ENCODE peak calls at places on chromosome 1, in eight cellular contexts. D, T, J, F, E, N, A and B are unnamed samples.

GRCh38 chr1:43348809-43349593 is 9.8 kb upstream of the CDC20 start:
- DNase-seq in D (peak; percentile 85), T (peak; percentile 37), J (peak; percentile 89), F (peak; percentile 85), E (peak; percentile 98), N (no peak), A (peak; percentile 99), B (no peak)

GRCh38 chr1:32014199-32014936 is 700 bp downstream of the KHDRBS1 start:
- DNase-seq in D (no peak), T (peak; percentile 65), J (peak; percentile 30), F (no peak), E (peak; percentile 69), N (no peak), A (peak; percentile 59), B (peak; percentile 36)

GRCh38 chr1:90526954-90527353 is 190.1 kb downstream of the BARHL2 start:
- DNase-seq in D (no peak), T (no peak), J (no peak), F (no peak), E (no peak), N (no peak), A (no peak), B (no peak)

GRCh38 chr1:164983023-164983650 is 373.4 kb downstream of the LMX1A start:
- DNase-seq in D (no peak), T (no peak), J (no peak), F (no peak), E (no peak), N (no peak), A (no peak), B (no peak)

GRCh38 chr1:191498318-191498717 is 659.9 kb upstream of the RGS18 start:
- DNase-seq in D (no peak), T (peak; percentile 22), J (no peak), F (no peak), E (no peak), N (no peak), A (no peak), B (peak; percentile 30)

GRCh38 chr1:117967472-117967871 is 37.9 kb downstream of the WDR3 start:
- DNase-seq in D (no peak), T (no peak), J (peak; percentile 2), F (no peak), E (peak; percentile 9), N (no peak), A (no peak), B (peak; percentile 65)

GRCh38 chr1:41333146-41333784 is 28.0 kb upstream of the FOXO6 start:
- DNase-seq in D (no peak), T (peak; percentile 64), J (peak; percentile 32), F (peak; percentile 16), E (no peak), N (no peak), A (peak; percentile 23), B (peak; percentile 68)

GRCh38 chr1:185138146-185138545 is 18.6 kb downstream of the TRMT1L start:
- DNase-seq in D (no peak), T (no peak), J (no peak), F (no peak), E (no peak), N (no peak), A (no peak), B (no peak)

GRCh38 chr1:67589519-67590233 is 95.3 kb upstream of the GADD45A start:
- DNase-seq in D (no peak), T (peak; percentile 88), J (no peak), F (no peak), E (no peak), N (no peak), A (no peak), B (no peak)

GRCh38 chr1:196418772-196419171 is 189.5 kb downstream of the KCNT2 start:
- DNase-seq in D (no peak), T (no peak), J (no peak), F (no peak), E (no peak), N (no peak), A (no peak), B (no peak)

GRCh38 chr1:230858918-230859819 is 9.2 kb downstream of the C1orf198 start:
- DNase-seq in D (no peak), T (no peak), J (no peak), F (no peak), E (no peak), N (no peak), A (no peak), B (peak; percentile 84)

GRCh38 chr1:171487038-171487437 is 1.7 kb downstream of the PRRC2C start:
- DNase-seq in D (no peak), T (no peak), J (no peak), F (no peak), E (no peak), N (no peak), A (no peak), B (no peak)

DNA sequence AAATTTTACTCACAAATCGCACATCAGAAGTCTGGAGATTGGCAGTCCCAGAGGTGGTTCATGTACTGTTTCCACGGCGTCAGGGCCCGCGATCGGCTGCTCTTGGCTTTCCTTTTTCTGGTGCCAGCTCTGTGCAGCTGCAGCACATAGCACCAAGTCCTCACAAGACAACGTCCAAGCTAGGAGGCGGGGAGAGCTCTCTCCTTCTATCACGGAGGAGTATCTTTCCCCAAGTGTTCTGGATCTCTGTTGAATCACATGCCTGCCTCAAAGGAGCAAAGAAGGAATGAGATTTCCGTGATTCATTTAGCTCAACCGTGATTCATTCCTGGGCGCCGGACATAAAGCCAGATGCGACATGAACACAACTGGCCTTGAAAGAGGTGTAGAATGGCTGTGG is 25.5 kb downstream of the MT1HL1 start:
- DNase-seq in D (no peak), T (no peak), J (no peak), F (no peak), E (no peak), N (no peak), A (no peak), B (no peak)
- TF ChIP-seq RAD21 in D (no peak), T (no peak), J (no peak), F (no peak), E (no peak), N (no peak), A (no peak), B (no peak)

DNA sequence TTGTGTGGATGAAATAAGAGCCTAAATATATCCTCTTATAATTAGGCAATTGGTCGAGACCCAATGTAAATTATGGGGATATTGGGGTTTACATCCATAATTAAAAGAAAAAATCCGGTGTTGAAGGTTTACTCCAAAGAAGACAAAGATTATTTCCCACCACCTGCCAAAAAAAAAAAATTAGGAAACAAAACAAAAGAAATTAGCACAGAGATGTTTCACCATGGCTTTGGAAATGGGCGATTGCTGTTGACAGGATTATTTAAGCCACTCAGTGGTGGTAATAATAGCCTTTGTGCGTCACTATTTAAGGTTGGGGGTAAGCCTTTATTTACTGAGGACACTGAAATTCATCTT is 585 bp upstream of the GLRX2 start:
- DNase-seq in D (no peak), T (no peak), J (peak; percentile 42), F (no peak), E (peak; percentile 25), N (no peak), A (no peak), B (no peak)
- TF ChIP-seq RAD21 in D (no peak), T (no peak), J (no peak), F (no peak), E (no peak), N (no peak), A (no peak), B (no peak)

GRCh38 chr1:235203428-235203827 is 42.4 kb upstream of the RBM34 start:
- DNase-seq in D (no peak), T (no peak), J (no peak), F (no peak), E (no peak), N (no peak), A (no peak), B (no peak)

GRCh38 chr1:235199441-235199840 is 38.4 kb upstream of the RBM34 start:
- DNase-seq in D (no peak), T (peak; percentile 30), J (peak; percentile 28), F (no peak), E (peak; percentile 23), N (no peak), A (no peak), B (peak; percentile 33)
- TF ChIP-seq RAD21 in D (no peak), T (no peak), J (peak; percentile 27), F (no peak), E (peak; percentile 32), N (no peak), A (peak; percentile 59), B (peak; percentile 30)

GRCh38 chr1:209651148-209651547 is 1.1 kb downstream of the LAMB3 start:
- DNase-seq in D (peak; percentile 67), T (peak; percentile 80), J (peak; percentile 82), F (no peak), E (no peak), N (no peak), A (no peak), B (peak; percentile 56)
- TF ChIP-seq RAD21 in D (no peak), T (no peak), J (no peak), F (no peak), E (no peak), N (no peak), A (no peak), B (no peak)

GRCh38 chr1:152957561-152957960 is 10.6 kb downstream of the SPRR5 start:
- DNase-seq in D (no peak), T (no peak), J (no peak), F (no peak), E (no peak), N (no peak), A (no peak), B (no peak)
- TF ChIP-seq RAD21 in D (no peak), T (no peak), J (no peak), F (no peak), E (no peak), N (no peak), A (no peak), B (no peak)

DNA sequence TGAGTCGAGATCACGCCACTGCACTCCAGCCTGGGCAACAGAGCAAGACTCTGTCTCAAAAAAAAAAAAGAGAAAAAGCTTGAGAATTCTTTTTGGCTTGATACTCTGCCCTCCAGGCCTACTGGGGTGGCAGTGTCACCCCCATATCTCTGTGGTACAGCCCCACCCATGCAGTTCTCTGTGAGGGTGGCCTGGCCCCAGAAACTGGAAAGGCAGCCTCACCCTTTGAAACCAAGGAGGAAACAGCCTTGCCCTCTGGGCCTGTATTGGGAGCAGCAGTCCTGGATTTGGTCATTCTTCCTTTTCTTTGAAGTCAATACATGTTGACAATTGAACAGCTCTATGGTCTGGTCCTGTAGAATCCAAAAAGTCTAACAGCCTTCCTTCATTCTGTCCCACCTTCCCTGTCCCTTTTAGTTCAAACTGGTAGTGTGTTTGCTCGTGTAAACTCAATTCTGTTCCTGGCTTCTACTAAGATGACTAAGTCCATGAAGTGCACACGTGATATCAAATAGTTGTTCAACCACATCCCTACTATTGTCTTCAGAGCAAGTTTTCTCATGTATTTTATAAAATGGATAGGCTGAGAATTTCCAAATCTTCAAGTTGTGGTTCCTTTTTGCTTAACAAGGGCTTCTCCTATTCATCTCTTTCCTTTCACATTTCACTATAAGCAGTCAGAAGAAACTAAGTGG is 13.2 kb downstream of the ST7L start:
- DNase-seq in D (no peak), T (no peak), J (no peak), F (no peak), E (no peak), N (no peak), A (no peak), B (no peak)
- TF ChIP-seq RAD21 in D (no peak), T (no peak), J (no peak), F (no peak), E (no peak), N (no peak), A (no peak), B (no peak)

GRCh38 chr1:228793032-228793431 is 57.8 kb downstream of the RHOU start:
- DNase-seq in D (no peak), T (no peak), J (no peak), F (no peak), E (no peak), N (no peak), A (no peak), B (no peak)
- TF ChIP-seq RAD21 in D (no peak), T (no peak), J (no peak), F (no peak), E (no peak), N (no peak), A (no peak), B (no peak)